ENCODE peak calls at places on chromosomes 6 and 20, in eight cellular contexts. One of them, this sample, is unnamed.

GRCh38 chr6:34606477-34607130 is 50.5 kb upstream of the SPDEF start:
- DNase-seq in Calu3: no peak
- DNase-seq in HFF-Myc: no peak
- DNase-seq in activated naive CD8-positive, alpha-beta T cell treated with anti-CD3 and anti-CD28 coated beads, Interleukin-2, amount 50 U/mL, for 24 hours: no peak
- DNase-seq in amniotic stem cell: no peak
- DNase-seq in ACHN: no peak
- DNase-seq in WTC11: no peak
- DNase-seq in mucosa of gallbladder: no peak
- DNase-seq in this sample: no peak

GRCh38 chr6:92922216-92922806 is 497.0 kb downstream of the EPHA7 start:
- DNase-seq in WTC11: no peak
- DNase-seq in HFF-Myc: no peak
- DNase-seq in ACHN: no peak
- DNase-seq in mucosa of gallbladder: no peak
- DNase-seq in amniotic stem cell: no peak
- DNase-seq in Calu3: no peak
- DNase-seq in activated naive CD8-positive, alpha-beta T cell treated with anti-CD3 and anti-CD28 coated beads, Interleukin-2, amount 50 U/mL, for 24 hours: no peak
- DNase-seq in this sample: no peak

GRCh38 chr20:50814438-50815161 is 19.7 kb downstream of the BCAS4 start:
- DNase-seq in activated naive CD8-positive, alpha-beta T cell treated with anti-CD3 and anti-CD28 coated beads, Interleukin-2, amount 50 U/mL, for 24 hours: no peak
- DNase-seq in Calu3: no peak
- DNase-seq in ACHN: no peak
- DNase-seq in amniotic stem cell: no peak
- DNase-seq in WTC11: no peak
- DNase-seq in HFF-Myc: no peak
- DNase-seq in mucosa of gallbladder: no peak
- DNase-seq in this sample: no peak

GRCh38 chr6:39428152-39428551 is 105.7 kb upstream of the KCNK16 start:
- DNase-seq in Calu3: no peak
- DNase-seq in ACHN: no peak
- DNase-seq in mucosa of gallbladder: no peak
- DNase-seq in HFF-Myc: no peak
- DNase-seq in activated naive CD8-positive, alpha-beta T cell treated with anti-CD3 and anti-CD28 coated beads, Interleukin-2, amount 50 U/mL, for 24 hours: no peak
- DNase-seq in amniotic stem cell: no peak
- DNase-seq in WTC11: no peak
- DNase-seq in this sample: no peak

GRCh38 chr6:36739947-36740817 is 42.6 kb downstream of the RAB44 start:
- DNase-seq in amniotic stem cell: no peak
- DNase-seq in activated naive CD8-positive, alpha-beta T cell treated with anti-CD3 and anti-CD28 coated beads, Interleukin-2, amount 50 U/mL, for 24 hours: no peak
- DNase-seq in mucosa of gallbladder: no peak
- DNase-seq in HFF-Myc: no peak
- DNase-seq in WTC11: no peak
- DNase-seq in ACHN: no peak
- DNase-seq in Calu3: no peak
- DNase-seq in this sample: no peak

GRCh38 chr20:45036044-45036755 is 64.7 kb downstream of the KCNS1 start:
- DNase-seq in amniotic stem cell: no peak
- DNase-seq in HFF-Myc: no peak
- DNase-seq in mucosa of gallbladder: no peak
- DNase-seq in Calu3: peak; percentile 45
- DNase-seq in WTC11: no peak
- DNase-seq in ACHN: peak; percentile 44
- DNase-seq in activated naive CD8-positive, alpha-beta T cell treated with anti-CD3 and anti-CD28 coated beads, Interleukin-2, amount 50 U/mL, for 24 hours: peak; percentile 63
- DNase-seq in this sample: no peak

GRCh38 chr20:16500197-16500596 is 73.1 kb downstream of the KIF16B start:
- DNase-seq in mucosa of gallbladder: no peak
- DNase-seq in amniotic stem cell: no peak
- DNase-seq in WTC11: no peak
- DNase-seq in ACHN: no peak
- DNase-seq in activated naive CD8-positive, alpha-beta T cell treated with anti-CD3 and anti-CD28 coated beads, Interleukin-2, amount 50 U/mL, for 24 hours: no peak
- DNase-seq in Calu3: no peak
- DNase-seq in HFF-Myc: no peak
- DNase-seq in this sample: no peak

GRCh38 chr20:53763707-53764415 is 170.2 kb upstream of the ZNF217 start:
- DNase-seq in ACHN: no peak
- DNase-seq in mucosa of gallbladder: peak; percentile 75
- DNase-seq in WTC11: peak; percentile 26
- DNase-seq in Calu3: peak; percentile 54
- DNase-seq in amniotic stem cell: no peak
- DNase-seq in HFF-Myc: no peak
- DNase-seq in activated naive CD8-positive, alpha-beta T cell treated with anti-CD3 and anti-CD28 coated beads, Interleukin-2, amount 50 U/mL, for 24 hours: no peak
- DNase-seq in this sample: no peak

GRCh38 chr6:163446529-163446928 is 32.0 kb downstream of the QKI start:
- DNase-seq in mucosa of gallbladder: no peak
- DNase-seq in amniotic stem cell: no peak
- DNase-seq in ACHN: no peak
- DNase-seq in HFF-Myc: no peak
- DNase-seq in activated naive CD8-positive, alpha-beta T cell treated with anti-CD3 and anti-CD28 coated beads, Interleukin-2, amount 50 U/mL, for 24 hours: no peak
- DNase-seq in WTC11: no peak
- DNase-seq in Calu3: no peak
- DNase-seq in this sample: no peak

GRCh38 chr6:106141441-106142237 is 55.5 kb downstream of the PRDM1 start:
- DNase-seq in ACHN: no peak
- DNase-seq in HFF-Myc: no peak
- DNase-seq in amniotic stem cell: no peak
- DNase-seq in Calu3: no peak
- DNase-seq in activated naive CD8-positive, alpha-beta T cell treated with anti-CD3 and anti-CD28 coated beads, Interleukin-2, amount 50 U/mL, for 24 hours: peak; percentile 75
- DNase-seq in WTC11: no peak
- DNase-seq in mucosa of gallbladder: no peak
- DNase-seq in this sample: no peak

GRCh38 chr6:92122746-92123145 is 1296.6 kb downstream of the EPHA7 start:
- DNase-seq in activated naive CD8-positive, alpha-beta T cell treated with anti-CD3 and anti-CD28 coated beads, Interleukin-2, amount 50 U/mL, for 24 hours: no peak
- DNase-seq in mucosa of gallbladder: no peak
- DNase-seq in WTC11: no peak
- DNase-seq in HFF-Myc: no peak
- DNase-seq in Calu3: no peak
- DNase-seq in ACHN: peak; percentile 37
- DNase-seq in amniotic stem cell: no peak
- DNase-seq in this sample: no peak

GRCh38 chr6:135779213-135779612 is 72.3 kb upstream of the PDE7B start:
- DNase-seq in mucosa of gallbladder: no peak
- DNase-seq in WTC11: no peak
- DNase-seq in activated naive CD8-positive, alpha-beta T cell treated with anti-CD3 and anti-CD28 coated beads, Interleukin-2, amount 50 U/mL, for 24 hours: no peak
- DNase-seq in Calu3: no peak
- DNase-seq in HFF-Myc: no peak
- DNase-seq in amniotic stem cell: no peak
- DNase-seq in ACHN: no peak
- DNase-seq in this sample: no peak

GRCh38 chr6:69044534-69044933 is 409.5 kb downstream of the ADGRB3 start:
- DNase-seq in Calu3: no peak
- DNase-seq in amniotic stem cell: no peak
- DNase-seq in WTC11: no peak
- DNase-seq in activated naive CD8-positive, alpha-beta T cell treated with anti-CD3 and anti-CD28 coated beads, Interleukin-2, amount 50 U/mL, for 24 hours: no peak
- DNase-seq in HFF-Myc: no peak
- DNase-seq in mucosa of gallbladder: no peak
- DNase-seq in ACHN: no peak
- DNase-seq in this sample: no peak

GRCh38 chr6:135909737-135910387 is 58.4 kb downstream of the PDE7B start:
- DNase-seq in amniotic stem cell: no peak
- DNase-seq in WTC11: peak; percentile 61
- DNase-seq in ACHN: peak; percentile 62
- DNase-seq in activated naive CD8-positive, alpha-beta T cell treated with anti-CD3 and anti-CD28 coated beads, Interleukin-2, amount 50 U/mL, for 24 hours: peak; percentile 55
- DNase-seq in HFF-Myc: peak; percentile 20
- DNase-seq in mucosa of gallbladder: peak; percentile 65
- DNase-seq in Calu3: peak; percentile 56
- DNase-seq in this sample: peak; percentile 15

GRCh38 chr6:97203343-97203742 is 79.7 kb downstream of the MMS22L start:
- DNase-seq in amniotic stem cell: no peak
- DNase-seq in activated naive CD8-positive, alpha-beta T cell treated with anti-CD3 and anti-CD28 coated beads, Interleukin-2, amount 50 U/mL, for 24 hours: no peak
- DNase-seq in ACHN: no peak
- DNase-seq in HFF-Myc: peak; percentile 2
- DNase-seq in mucosa of gallbladder: no peak
- DNase-seq in Calu3: no peak
- DNase-seq in WTC11: no peak
- DNase-seq in this sample: no peak

GRCh38 chr20:21262812-21263211 is 40.3 kb upstream of the XRN2 start:
- DNase-seq in activated naive CD8-positive, alpha-beta T cell treated with anti-CD3 and anti-CD28 coated beads, Interleukin-2, amount 50 U/mL, for 24 hours: no peak
- DNase-seq in Calu3: no peak
- DNase-seq in amniotic stem cell: no peak
- DNase-seq in WTC11: no peak
- DNase-seq in HFF-Myc: no peak
- DNase-seq in ACHN: no peak
- DNase-seq in mucosa of gallbladder: no peak
- DNase-seq in this sample: no peak

GRCh38 chr6:30743099-30744053 is 889 bp upstream of the FLOT1 start:
- DNase-seq in mucosa of gallbladder: no peak
- DNase-seq in Calu3: no peak
- DNase-seq in amniotic stem cell: no peak
- DNase-seq in ACHN: peak; percentile 17
- DNase-seq in HFF-Myc: no peak
- DNase-seq in WTC11: no peak
- DNase-seq in activated naive CD8-positive, alpha-beta T cell treated with anti-CD3 and anti-CD28 coated beads, Interleukin-2, amount 50 U/mL, for 24 hours: peak; percentile 42
- DNase-seq in this sample: no peak

GRCh38 chr20:25252226-25252625 is 4.3 kb downstream of the PYGB start:
- DNase-seq in activated naive CD8-positive, alpha-beta T cell treated with anti-CD3 and anti-CD28 coated beads, Interleukin-2, amount 50 U/mL, for 24 hours: no peak
- DNase-seq in WTC11: no peak
- DNase-seq in mucosa of gallbladder: no peak
- DNase-seq in Calu3: no peak
- DNase-seq in amniotic stem cell: no peak
- DNase-seq in ACHN: no peak
- DNase-seq in HFF-Myc: no peak
- DNase-seq in this sample: no peak

GRCh38 chr6:38143191-38144154 is 323.9 kb downstream of the ZFAND3 start:
- DNase-seq in mucosa of gallbladder: no peak
- DNase-seq in Calu3: no peak
- DNase-seq in ACHN: no peak
- DNase-seq in amniotic stem cell: no peak
- DNase-seq in activated naive CD8-positive, alpha-beta T cell treated with anti-CD3 and anti-CD28 coated beads, Interleukin-2, amount 50 U/mL, for 24 hours: no peak
- DNase-seq in WTC11: no peak
- DNase-seq in HFF-Myc: no peak
- DNase-seq in this sample: no peak

GRCh38 chr6:42394881-42395620 is 56.7 kb downstream of the TRERF1 start:
- DNase-seq in WTC11: no peak
- DNase-seq in HFF-Myc: no peak
- DNase-seq in activated naive CD8-positive, alpha-beta T cell treated with anti-CD3 and anti-CD28 coated beads, Interleukin-2, amount 50 U/mL, for 24 hours: no peak
- DNase-seq in amniotic stem cell: no peak
- DNase-seq in mucosa of gallbladder: no peak
- DNase-seq in Calu3: no peak
- DNase-seq in ACHN: no peak
- DNase-seq in this sample: no peak

GRCh38 chr6:158812611-158813010 is 6.6 kb downstream of the EZR start:
- DNase-seq in HFF-Myc: no peak
- DNase-seq in Calu3: no peak
- DNase-seq in mucosa of gallbladder: no peak
- DNase-seq in ACHN: no peak
- DNase-seq in activated naive CD8-positive, alpha-beta T cell treated with anti-CD3 and anti-CD28 coated beads, Interleukin-2, amount 50 U/mL, for 24 hours: no peak
- DNase-seq in WTC11: no peak
- DNase-seq in amniotic stem cell: no peak
- DNase-seq in this sample: no peak

GRCh38 chr6:114169763-114170162 is 173.1 kb downstream of the HS3ST5 start:
- DNase-seq in amniotic stem cell: no peak
- DNase-seq in ACHN: no peak
- DNase-seq in activated naive CD8-positive, alpha-beta T cell treated with anti-CD3 and anti-CD28 coated beads, Interleukin-2, amount 50 U/mL, for 24 hours: no peak
- DNase-seq in Calu3: no peak
- DNase-seq in WTC11: no peak
- DNase-seq in HFF-Myc: no peak
- DNase-seq in mucosa of gallbladder: no peak
- DNase-seq in this sample: no peak

GRCh38 chr6:35073211-35073610 is 67.9 kb downstream of the TCP11 start:
- DNase-seq in ACHN: no peak
- DNase-seq in Calu3: no peak
- DNase-seq in amniotic stem cell: no peak
- DNase-seq in HFF-Myc: no peak
- DNase-seq in activated naive CD8-positive, alpha-beta T cell treated with anti-CD3 and anti-CD28 coated beads, Interleukin-2, amount 50 U/mL, for 24 hours: no peak
- DNase-seq in WTC11: no peak
- DNase-seq in mucosa of gallbladder: no peak
- DNase-seq in this sample: no peak

GRCh38 chr6:17691925-17692538 is 14.7 kb downstream of the NUP153 start:
- DNase-seq in WTC11: no peak
- DNase-seq in HFF-Myc: no peak
- DNase-seq in amniotic stem cell: no peak
- DNase-seq in mucosa of gallbladder: no peak
- DNase-seq in activated naive CD8-positive, alpha-beta T cell treated with anti-CD3 and anti-CD28 coated beads, Interleukin-2, amount 50 U/mL, for 24 hours: no peak
- DNase-seq in Calu3: no peak
- DNase-seq in ACHN: no peak
- DNase-seq in this sample: no peak

GRCh38 chr20:3766832-3767433 is 620 bp downstream of the ADISSP start:
- DNase-seq in mucosa of gallbladder: no peak
- DNase-seq in amniotic stem cell: no peak
- DNase-seq in ACHN: peak; percentile 11
- DNase-seq in Calu3: no peak
- DNase-seq in HFF-Myc: no peak
- DNase-seq in activated naive CD8-positive, alpha-beta T cell treated with anti-CD3 and anti-CD28 coated beads, Interleukin-2, amount 50 U/mL, for 24 hours: peak; percentile 34
- DNase-seq in WTC11: no peak
- DNase-seq in this sample: no peak

GRCh38 chr20:45041464-45042337 is 59.2 kb downstream of the KCNS1 start:
- DNase-seq in ACHN: peak; percentile 49
- DNase-seq in HFF-Myc: peak; percentile 48
- DNase-seq in Calu3: peak; percentile 59
- DNase-seq in activated naive CD8-positive, alpha-beta T cell treated with anti-CD3 and anti-CD28 coated beads, Interleukin-2, amount 50 U/mL, for 24 hours: no peak
- DNase-seq in mucosa of gallbladder: no peak
- DNase-seq in amniotic stem cell: peak; percentile 31
- DNase-seq in WTC11: no peak
- DNase-seq in this sample: no peak

GRCh38 chr20:10110151-10110550 is 75.4 kb downstream of the ANKEF1 start:
- DNase-seq in activated naive CD8-positive, alpha-beta T cell treated with anti-CD3 and anti-CD28 coated beads, Interleukin-2, amount 50 U/mL, for 24 hours: no peak
- DNase-seq in HFF-Myc: no peak
- DNase-seq in ACHN: no peak
- DNase-seq in WTC11: no peak
- DNase-seq in mucosa of gallbladder: no peak
- DNase-seq in Calu3: no peak
- DNase-seq in amniotic stem cell: no peak
- DNase-seq in this sample: no peak

GRCh38 chr20:45817652-45818194 is 5.3 kb downstream of the UBE2C start:
- DNase-seq in HFF-Myc: peak; percentile 67
- DNase-seq in WTC11: no peak
- DNase-seq in Calu3: peak; percentile 55
- DNase-seq in activated naive CD8-positive, alpha-beta T cell treated with anti-CD3 and anti-CD28 coated beads, Interleukin-2, amount 50 U/mL, for 24 hours: no peak
- DNase-seq in amniotic stem cell: no peak
- DNase-seq in ACHN: peak; percentile 19
- DNase-seq in mucosa of gallbladder: no peak
- DNase-seq in this sample: peak; percentile 65

GRCh38 chr20:37381621-37382538 is 35.9 kb downstream of the SRC start:
- DNase-seq in ACHN: no peak
- DNase-seq in Calu3: no peak
- DNase-seq in mucosa of gallbladder: no peak
- DNase-seq in amniotic stem cell: no peak
- DNase-seq in WTC11: no peak
- DNase-seq in activated naive CD8-positive, alpha-beta T cell treated with anti-CD3 and anti-CD28 coated beads, Interleukin-2, amount 50 U/mL, for 24 hours: no peak
- DNase-seq in HFF-Myc: no peak
- DNase-seq in this sample: no peak

GRCh38 chr6:87755697-87756671 is 54.0 kb upstream of the AKIRIN2 start:
- DNase-seq in WTC11: no peak
- DNase-seq in activated naive CD8-positive, alpha-beta T cell treated with anti-CD3 and anti-CD28 coated beads, Interleukin-2, amount 50 U/mL, for 24 hours: no peak
- DNase-seq in amniotic stem cell: no peak
- DNase-seq in HFF-Myc: no peak
- DNase-seq in Calu3: no peak
- DNase-seq in mucosa of gallbladder: no peak
- DNase-seq in ACHN: no peak
- DNase-seq in this sample: no peak